ENCODE peak calls at places on chromosomes 6 and 20, in seven cellular contexts. L, B, R, V, H, J and M are unnamed samples. For H3K4me1, the result is how much of the 10 kb centered on the place peaks cover.

GRCh38 chr6:39388526-39389371 is 66.2 kb upstream of the KCNK16 start:
- DNase-seq in L (no peak), B (no peak), R (no peak), V (no peak), H (no peak), J (no peak), M (no peak)

GRCh38 chr20:33569290-33570094 is 79.6 kb downstream of the CBFA2T2 start:
- DNase-seq in L (no peak), B (no peak), R (no peak), V (no peak), H (no peak), J (no peak), M (no peak)

GRCh38 chr6:159250633-159251032 is 81.4 kb downstream of the FNDC1 start:
- DNase-seq in L (no peak), B (no peak), R (no peak), V (no peak), H (no peak), J (no peak), M (no peak)

GRCh38 chr6:89799111-89799510 is 20.5 kb downstream of the MDN1 start:
- DNase-seq in L (no peak), B (no peak), R (no peak), V (no peak), H (no peak), J (no peak), M (no peak)

GRCh38 chr6:166459272-166459671 is 76.5 kb upstream of the MPC1 start:
- DNase-seq in L (no peak), B (no peak), R (no peak), V (no peak), H (no peak), J (no peak), M (no peak)

GRCh38 chr20:37907677-37908397 is 4.9 kb downstream of the VSTM2L start:
- DNase-seq in L (no peak), B (no peak), R (no peak), V (no peak), H (no peak), J (no peak), M (no peak)

GRCh38 chr6:158630944-158631616 is 13.5 kb downstream of the DYNLT1 start:
- DNase-seq in L (no peak), B (peak), R (no peak), V (peak), H (peak), J (peak), M (no peak)

GRCh38 chr6:50591135-50591534 is 122.2 kb upstream of the TFAP2D start:
- DNase-seq in L (no peak), B (no peak), R (no peak), V (no peak), H (no peak), J (no peak), M (no peak)

GRCh38 chr6:3698021-3698420 is 53.5 kb downstream of the PXDC1 start:
- DNase-seq in L (no peak), B (no peak), R (no peak), V (no peak), H (no peak), J (no peak), M (no peak)

GRCh38 chr20:24153101-24154040 is 164.8 kb upstream of the GGTLC1 start:
- DNase-seq in L (no peak), B (no peak), R (no peak), V (no peak), H (no peak), J (no peak), M (no peak)

GRCh38 chr6:28809947-28810654 is 113.7 kb downstream of the TRIM27 start:
- DNase-seq in L (peak), B (no peak), R (no peak), V (no peak), H (no peak), J (no peak), M (no peak)

GRCh38 chr6:139996253-139996834 is 621.9 kb upstream of the CITED2 start:
- DNase-seq in L (peak), B (no peak), R (no peak), V (no peak), H (no peak), J (no peak), M (no peak)

GRCh38 chr6:16762265-16762546 is 946 bp upstream of the ATXN1 start:
- DNase-seq in L (no peak), B (no peak), R (no peak), V (no peak), H (no peak), J (no peak), M (no peak)

GRCh38 chr6:73152998-73153757 is 72.1 kb downstream of the KHDC1L start:
- DNase-seq in L (no peak), B (no peak), R (no peak), V (no peak), H (no peak), J (no peak), M (no peak)

GRCh38 chr20:23641936-23642751 is 4.4 kb upstream of the CST3 start:
- DNase-seq in L (no peak), B (no peak), R (peak), V (no peak), H (no peak), J (no peak), M (no peak)

GRCh38 chr6:26044140-26045045 is 42.8 kb upstream of the HFE start:
- DNase-seq in L (no peak), B (no peak), R (no peak), V (peak), H (no peak), J (no peak), M (peak)

GRCh38 chr6:46598215-46598614 is 54.4 kb downstream of the CYP39A1 start:
- DNase-seq in L (no peak), B (no peak), R (no peak), V (no peak), H (no peak), J (no peak), M (no peak)

GRCh38 chr6:20365456-20365855 is 36.2 kb upstream of the E2F3 start:
- DNase-seq in L (no peak), B (no peak), R (no peak), V (no peak), H (no peak), J (no peak), M (no peak)

GRCh38 chr6:40517654-40518053 is 69.5 kb downstream of the LRFN2 start:
- DNase-seq in L (no peak), B (no peak), R (no peak), V (no peak), H (no peak), J (no peak), M (no peak)

GRCh38 chr6:36829919-36830544 is 9.2 kb downstream of the CPNE5 start:
- DNase-seq in L (no peak), B (peak), R (peak), V (peak), H (peak), J (peak), M (no peak)

GRCh38 chr6:136709429-136709828 is 82.8 kb downstream of the MAP3K5 start:
- DNase-seq in L (no peak), B (no peak), R (no peak), V (no peak), H (no peak), J (no peak), M (no peak)

GRCh38 chr6:17966451-17966850 is 21.0 kb downstream of the KIF13A start:
- DNase-seq in L (no peak), B (no peak), R (no peak), V (no peak), H (no peak), J (no peak), M (no peak)

GRCh38 chr20:56788041-56788670 is 159.1 kb downstream of the TFAP2C start:
- DNase-seq in L (no peak), B (peak), R (peak), V (peak), H (no peak), J (no peak), M (peak)

GRCh38 chr20:51156041-51156795 is 133.3 kb upstream of the KCNG1 start:
- DNase-seq in L (no peak), B (peak), R (peak), V (no peak), H (no peak), J (no peak), M (no peak)

GRCh38 chr6:41836022-41836659 is 48.6 kb downstream of the TOMM6 start:
- DNase-seq in L (no peak), B (no peak), R (no peak), V (no peak), H (no peak), J (no peak), M (no peak)

GRCh38 chr6:38599966-38600550 is 39.7 kb downstream of the BTBD9 start:
- DNase-seq in L (no peak), B (no peak), R (no peak), V (no peak), H (no peak), J (no peak), M (no peak)

GRCh38 chr6:151805286-151805840 is 2.1 kb upstream of the ESR1 start:
- DNase-seq in L (no peak), B (peak), R (no peak), V (no peak), H (peak), J (no peak), M (no peak)

GRCh38 chr6:151803743-151804142 is 3.7 kb upstream of the ESR1 start:
- DNase-seq in L (no peak), B (no peak), R (no peak), V (no peak), H (peak), J (no peak), M (no peak)

GRCh38 chr6:151806757-151807512 is 547 bp upstream of the ESR1 start:
- DNase-seq in L (no peak), B (no peak), R (no peak), V (no peak), H (no peak), J (no peak), M (no peak)

GRCh38 chr6:151807513-151808330 is at the start of gene ESR1:
- DNase-seq in L (no peak), B (peak), R (peak), V (peak), H (peak), J (peak), M (peak)

DNA sequence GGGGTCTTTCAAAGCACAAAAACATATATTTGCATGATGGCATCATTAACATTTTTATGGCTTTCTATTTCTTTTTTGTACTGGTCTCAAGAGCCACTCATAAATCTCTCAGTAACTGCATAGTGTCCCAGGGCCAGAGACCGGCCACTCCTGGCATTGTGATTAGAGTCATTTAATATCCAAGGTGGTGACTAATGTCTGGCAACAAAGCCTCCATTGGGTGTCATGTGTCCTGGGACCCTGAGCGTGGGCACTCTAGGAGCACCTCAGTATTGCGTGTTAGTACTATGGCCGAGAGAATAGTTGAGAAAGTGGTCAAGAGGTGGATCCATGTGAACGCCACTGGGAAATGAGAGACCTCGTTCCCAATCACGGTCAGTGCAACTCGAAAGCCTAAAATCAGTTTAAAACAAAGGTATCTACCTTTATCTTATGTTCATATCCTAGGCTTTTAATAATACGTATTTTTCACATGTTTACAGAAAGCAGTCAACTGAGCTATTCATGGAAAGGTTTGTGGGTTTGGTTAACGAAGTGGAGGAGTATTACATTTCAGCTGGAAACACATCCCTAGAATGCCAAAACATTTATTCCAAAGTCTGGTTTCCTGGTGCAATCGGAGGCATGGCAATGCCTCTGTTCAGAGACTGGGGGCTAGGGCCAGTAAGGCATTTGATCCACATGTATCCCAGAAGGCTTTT is 2.7 kb upstream of the ESR1 start:
- DNase-seq in L (no peak), B (no peak), R (no peak), V (no peak), H (no peak), J (no peak), M (no peak)
- TF ChIP-seq POLR2A in L (no peak), B (no peak), R (no peak), V (no peak), H (no peak), J (no peak), M (no peak)

DNA sequence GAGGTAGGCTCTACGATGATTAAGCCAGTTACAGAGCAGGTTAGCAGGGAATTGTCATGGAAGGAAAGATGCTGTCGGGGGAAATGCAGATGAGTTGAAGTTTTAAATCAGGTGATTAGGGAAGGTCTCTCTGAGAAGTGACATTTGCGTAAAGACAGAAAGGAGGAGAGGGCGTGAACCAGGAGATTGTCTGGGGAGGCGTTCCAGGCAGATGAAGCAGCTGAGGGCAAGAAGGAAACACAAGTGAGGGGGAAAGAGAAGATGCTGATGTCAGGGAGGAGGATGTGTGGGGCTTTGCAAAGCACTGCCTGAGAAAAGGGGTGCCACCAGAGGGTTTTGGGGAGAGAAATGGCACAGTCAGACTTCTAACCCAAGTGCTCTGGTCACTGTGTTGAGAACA is 2.5 kb upstream of the TMEM14B start:
- DNase-seq in L (no peak), B (no peak), R (no peak), V (no peak), H (no peak), J (no peak), M (no peak)
- H3K27ac ChIP-seq in L (no peak), B (no peak), R (no peak), V (no peak), H (no peak), J (no peak), M (no peak)

DNA sequence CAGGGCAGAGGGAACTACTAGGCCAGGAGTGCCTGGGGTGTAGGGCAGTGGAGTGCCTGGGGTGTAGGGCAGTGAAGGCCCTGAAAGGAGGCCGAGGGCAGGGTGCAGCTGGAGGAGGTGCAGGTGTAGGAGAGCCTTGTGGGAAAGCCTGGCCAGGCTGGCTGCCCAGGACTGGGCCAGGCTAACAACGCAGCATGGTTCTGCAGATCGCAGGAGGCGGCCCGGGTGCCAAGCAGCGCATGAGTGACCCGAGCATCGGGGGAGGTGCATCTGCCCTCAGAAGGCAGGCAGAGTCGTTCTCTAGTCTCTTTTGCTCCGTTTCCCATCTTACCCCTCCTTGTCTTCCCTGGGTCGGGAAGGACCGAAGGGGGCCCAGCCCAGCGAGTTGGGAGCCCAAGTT is 151.5 kb upstream of the PHACTR3 start:
- DNase-seq in L (no peak), B (no peak), R (no peak), V (no peak), H (no peak), J (no peak), M (peak)
- H3K4me1 ChIP-seq in L (under half), B (under half), R (under half), V (under half), H (under half), J (under half), M (under half)

DNA sequence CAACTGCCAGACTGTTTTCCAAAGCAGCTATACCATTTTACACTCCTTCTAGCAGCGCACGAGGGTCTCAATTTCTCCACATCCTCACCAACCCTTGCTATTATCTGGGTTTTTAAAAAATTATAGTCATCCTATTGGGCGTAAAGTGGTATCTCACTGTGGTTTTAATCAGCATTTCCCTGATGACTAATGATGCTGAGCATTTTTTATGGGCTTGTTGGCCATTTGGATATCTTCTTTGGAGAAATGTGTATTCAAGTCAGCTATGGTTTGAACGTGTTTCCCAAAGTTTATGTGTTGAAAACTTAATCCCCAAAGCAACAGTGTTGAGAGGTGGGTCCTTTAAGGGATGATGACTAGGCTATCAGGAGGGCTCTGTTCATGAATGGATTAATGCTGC is 6.7 kb downstream of the MCUR1 start:
- DNase-seq in L (no peak), B (no peak), R (no peak), V (no peak), H (no peak), J (no peak), M (no peak)
- TF ChIP-seq POLR2A in L (no peak), B (no peak), R (no peak), V (no peak), H (no peak), J (no peak), M (no peak)